ENCODE peak calls at places on chromosome 20, in six cellular contexts. B is NCI-H2081 treated with DMSO at 0.1 percent for 48 hours; Y is activated gamma-delta T cell treated with anti-CD3 and anti-CD28 coated beads, Interleukin-2, amount 50 U/mL, for 16 hours; D is activated CD4-positive, CD25-positive, alpha-beta regulatory T cell; O is lower lobe of right lung; I is spleen. S is an unnamed sample.

GRCh38 chr20:59781236-59781635 is 152.2 kb downstream of the SYCP2 start:
- DNase-seq in B (no peak), Y (no peak), I (no peak), O (no peak), D (no peak), S (no peak)

GRCh38 chr20:47681977-47682812 is 103.1 kb downstream of the SULF2 start:
- DNase-seq in Y (no peak), B (no peak), D (no peak), I (peak), O (peak), S (no peak)

GRCh38 chr20:62208805-62209755 is 11.0 kb downstream of the HRH3 start:
- DNase-seq in D (no peak), Y (no peak), I (no peak), B (no peak), O (peak), S (no peak)

GRCh38 chr20:9172908-9173307 is 104.0 kb downstream of the PLCB4 start:
- DNase-seq in I (no peak), B (no peak), Y (no peak), O (no peak), D (no peak), S (no peak)

GRCh38 chr20:25055711-25056492 is 2.0 kb downstream of the ACSS1 start:
- DNase-seq in Y (no peak), D (no peak), I (peak), B (no peak), O (no peak), S (no peak)

GRCh38 chr20:32278199-32278643 is 770 bp downstream of the KIF3B start:
- DNase-seq in O (no peak), B (no peak), D (no peak), Y (no peak), I (no peak), S (no peak)

GRCh38 chr20:31695849-31696804 is 26.5 kb downstream of the BCL2L1 start:
- DNase-seq in I (no peak), Y (no peak), D (no peak), B (no peak), O (peak), S (no peak)

GRCh38 chr20:61053487-61054277 is 198.4 kb upstream of the CDH4 start:
- DNase-seq in Y (no peak), I (no peak), D (no peak), B (no peak), O (no peak), S (no peak)

GRCh38 chr20:5002077-5002413 is 735 bp upstream of the SLC23A2 start:
- DNase-seq in Y (no peak), O (no peak), B (no peak), D (no peak), I (peak), S (no peak)

GRCh38 chr20:41361757-41362747 is 4.6 kb downstream of the EMILIN3 start:
- DNase-seq in D (no peak), I (peak), Y (no peak), B (no peak), O (no peak), S (no peak)

GRCh38 chr20:48098866-48099265 is 313.6 kb upstream of the SULF2 start:
- DNase-seq in I (no peak), Y (no peak), D (no peak), O (no peak), B (no peak), S (no peak)

GRCh38 chr20:50957798-50958732 is at the start of gene DPM1:
- DNase-seq in Y (peak), D (peak), B (peak), I (peak), O (peak), S (peak)

GRCh38 chr20:39338977-39339376 is 376.8 kb downstream of the DHX35 start:
- DNase-seq in O (no peak), D (no peak), B (no peak), I (no peak), Y (no peak), S (no peak)